ENCODE peak calls at places on chromosomes 11 and 22, in eight cellular contexts. One of them, this sample, is unnamed.

GRCh38 chr11:129973809-129974208 is 28.8 kb downstream of the PRDM10 start:
- DNase-seq in stomach: peak; percentile 27
- DNase-seq in HCT116: no peak
- DNase-seq in suprapubic skin: no peak
- DNase-seq in transverse colon: no peak
- DNase-seq in Panc1: no peak
- DNase-seq in upper lobe of left lung: peak; percentile 58
- DNase-seq in sigmoid colon: no peak
- DNase-seq in this sample: no peak

GRCh38 chr22:22078329-22078728 is 95.7 kb upstream of the TOP3B start:
- DNase-seq in Panc1: no peak
- DNase-seq in transverse colon: no peak
- DNase-seq in suprapubic skin: no peak
- DNase-seq in sigmoid colon: no peak
- DNase-seq in HCT116: no peak
- DNase-seq in upper lobe of left lung: no peak
- DNase-seq in stomach: no peak
- DNase-seq in this sample: no peak

GRCh38 chr11:12680246-12680939 is 6.2 kb downstream of the TEAD1 start:
- DNase-seq in sigmoid colon: peak; percentile 95
- DNase-seq in upper lobe of left lung: peak; percentile 87
- DNase-seq in transverse colon: peak; percentile 91
- DNase-seq in suprapubic skin: peak; percentile 94
- DNase-seq in stomach: peak; percentile 88
- DNase-seq in Panc1: no peak
- DNase-seq in HCT116: no peak
- DNase-seq in this sample: no peak

GRCh38 chr22:49308300-49308699 is 519.4 kb downstream of the BRD1 start:
- DNase-seq in transverse colon: no peak
- DNase-seq in HCT116: no peak
- DNase-seq in suprapubic skin: peak; percentile 54
- DNase-seq in stomach: peak; percentile 18
- DNase-seq in upper lobe of left lung: no peak
- DNase-seq in sigmoid colon: peak; percentile 6
- DNase-seq in Panc1: no peak
- DNase-seq in this sample: no peak

GRCh38 chr22:38866399-38867123 is 5.5 kb downstream of the CBX6 start:
- DNase-seq in suprapubic skin: no peak
- DNase-seq in HCT116: no peak
- DNase-seq in Panc1: no peak
- DNase-seq in upper lobe of left lung: peak; percentile 18
- DNase-seq in stomach: no peak
- DNase-seq in transverse colon: no peak
- DNase-seq in sigmoid colon: peak; percentile 64
- DNase-seq in this sample: no peak

GRCh38 chr11:31355131-31355530 is 14.4 kb downstream of the DCDC1 start:
- DNase-seq in sigmoid colon: no peak
- DNase-seq in upper lobe of left lung: no peak
- DNase-seq in HCT116: no peak
- DNase-seq in stomach: no peak
- DNase-seq in transverse colon: no peak
- DNase-seq in Panc1: no peak
- DNase-seq in suprapubic skin: no peak
- DNase-seq in this sample: no peak

GRCh38 chr11:46382644-46383403 is 1.4 kb downstream of the MDK start:
- DNase-seq in sigmoid colon: peak; percentile 56
- DNase-seq in stomach: no peak
- DNase-seq in Panc1: no peak
- DNase-seq in upper lobe of left lung: no peak
- DNase-seq in suprapubic skin: no peak
- DNase-seq in HCT116: no peak
- DNase-seq in transverse colon: no peak
- DNase-seq in this sample: no peak

GRCh38 chr22:32880906-32881596 is 79.5 kb downstream of the TIMP3 start:
- DNase-seq in Panc1: no peak
- DNase-seq in stomach: peak; percentile 26
- DNase-seq in HCT116: no peak
- DNase-seq in sigmoid colon: peak; percentile 80
- DNase-seq in upper lobe of left lung: no peak
- DNase-seq in suprapubic skin: no peak
- DNase-seq in transverse colon: peak; percentile 23
- DNase-seq in this sample: no peak

GRCh38 chr11:65593518-65594414 is 1.8 kb downstream of the KCNK7 start:
- DNase-seq in upper lobe of left lung: no peak
- DNase-seq in HCT116: no peak
- DNase-seq in stomach: no peak
- DNase-seq in Panc1: no peak
- DNase-seq in transverse colon: peak; percentile 49
- DNase-seq in sigmoid colon: peak; percentile 75
- DNase-seq in suprapubic skin: no peak
- DNase-seq in this sample: no peak

GRCh38 chr11:27242591-27242990 is 120.4 kb downstream of the CCDC34 start:
- DNase-seq in Panc1: no peak
- DNase-seq in stomach: no peak
- DNase-seq in sigmoid colon: no peak
- DNase-seq in HCT116: no peak
- DNase-seq in suprapubic skin: no peak
- DNase-seq in upper lobe of left lung: no peak
- DNase-seq in transverse colon: no peak
- DNase-seq in this sample: no peak

GRCh38 chr11:90840071-90840470 is 617.2 kb upstream of the CHORDC1 start:
- DNase-seq in transverse colon: no peak
- DNase-seq in upper lobe of left lung: no peak
- DNase-seq in HCT116: no peak
- DNase-seq in Panc1: no peak
- DNase-seq in sigmoid colon: no peak
- DNase-seq in suprapubic skin: no peak
- DNase-seq in stomach: no peak
- DNase-seq in this sample: no peak

GRCh38 chr22:30481711-30482110 is 9.9 kb upstream of the SEC14L3 start:
- DNase-seq in transverse colon: no peak
- DNase-seq in Panc1: no peak
- DNase-seq in sigmoid colon: no peak
- DNase-seq in upper lobe of left lung: no peak
- DNase-seq in HCT116: no peak
- DNase-seq in stomach: no peak
- DNase-seq in suprapubic skin: no peak
- DNase-seq in this sample: no peak

GRCh38 chr11:118980191-118980881 is 8.8 kb downstream of the FOXR1 start:
- DNase-seq in upper lobe of left lung: peak; percentile 31
- DNase-seq in sigmoid colon: peak; percentile 73
- DNase-seq in Panc1: no peak
- DNase-seq in transverse colon: no peak
- DNase-seq in HCT116: no peak
- DNase-seq in suprapubic skin: no peak
- DNase-seq in stomach: no peak
- DNase-seq in this sample: no peak

GRCh38 chr11:3055881-3056280 is 1.3 kb downstream of the CARS1 start:
- DNase-seq in transverse colon: peak; percentile 36
- DNase-seq in Panc1: no peak
- DNase-seq in sigmoid colon: no peak
- DNase-seq in stomach: no peak
- DNase-seq in HCT116: no peak
- DNase-seq in suprapubic skin: no peak
- DNase-seq in upper lobe of left lung: no peak
- DNase-seq in this sample: no peak

GRCh38 chr11:68750197-68750987 is 928 bp downstream of the TESMIN start:
- DNase-seq in transverse colon: peak; percentile 24
- DNase-seq in Panc1: no peak
- DNase-seq in stomach: no peak
- DNase-seq in suprapubic skin: no peak
- DNase-seq in sigmoid colon: no peak
- DNase-seq in HCT116: no peak
- DNase-seq in upper lobe of left lung: peak; percentile 30
- DNase-seq in this sample: no peak

GRCh38 chr22:29859976-29860766 is 22.1 kb upstream of the ASCC2 start:
- DNase-seq in HCT116: no peak
- DNase-seq in stomach: no peak
- DNase-seq in Panc1: no peak
- DNase-seq in transverse colon: no peak
- DNase-seq in suprapubic skin: no peak
- DNase-seq in sigmoid colon: no peak
- DNase-seq in upper lobe of left lung: no peak
- DNase-seq in this sample: no peak

GRCh38 chr22:30535182-30535581 is 11.4 kb downstream of the SEC14L6 start:
- DNase-seq in HCT116: no peak
- DNase-seq in suprapubic skin: no peak
- DNase-seq in stomach: no peak
- DNase-seq in transverse colon: no peak
- DNase-seq in upper lobe of left lung: no peak
- DNase-seq in Panc1: no peak
- DNase-seq in sigmoid colon: no peak
- DNase-seq in this sample: no peak

GRCh38 chr11:2137202-2138071 is 1.8 kb downstream of the IGF2 start:
- DNase-seq in transverse colon: peak; percentile 34
- DNase-seq in sigmoid colon: no peak
- DNase-seq in HCT116: peak; percentile 36
- DNase-seq in suprapubic skin: no peak
- DNase-seq in stomach: peak; percentile 61
- DNase-seq in Panc1: peak; percentile 39
- DNase-seq in upper lobe of left lung: peak; percentile 41
- DNase-seq in this sample: no peak

GRCh38 chr22:49632199-49633009 is 195.3 kb downstream of the BRD1 start:
- DNase-seq in upper lobe of left lung: peak; percentile 34
- DNase-seq in Panc1: no peak
- DNase-seq in stomach: peak; percentile 55
- DNase-seq in transverse colon: peak; percentile 37
- DNase-seq in sigmoid colon: peak; percentile 76
- DNase-seq in HCT116: peak; percentile 7
- DNase-seq in suprapubic skin: no peak
- DNase-seq in this sample: no peak

GRCh38 chr11:19498986-19499669 is 213.5 kb upstream of the NAV2 start:
- DNase-seq in HCT116: no peak
- DNase-seq in Panc1: no peak
- DNase-seq in sigmoid colon: no peak
- DNase-seq in suprapubic skin: no peak
- DNase-seq in upper lobe of left lung: no peak
- DNase-seq in stomach: no peak
- DNase-seq in transverse colon: no peak
- DNase-seq in this sample: no peak

GRCh38 chr11:78228467-78228866 is 39.7 kb downstream of the USP35 start:
- DNase-seq in suprapubic skin: no peak
- DNase-seq in upper lobe of left lung: no peak
- DNase-seq in stomach: no peak
- DNase-seq in transverse colon: peak; percentile 22
- DNase-seq in HCT116: peak; percentile 32
- DNase-seq in sigmoid colon: no peak
- DNase-seq in Panc1: peak; percentile 48
- DNase-seq in this sample: peak; percentile 81

GRCh38 chr11:93591247-93591898 is 48.2 kb upstream of the SMCO4 start:
- DNase-seq in stomach: no peak
- DNase-seq in suprapubic skin: no peak
- DNase-seq in transverse colon: no peak
- DNase-seq in sigmoid colon: no peak
- DNase-seq in Panc1: no peak
- DNase-seq in HCT116: peak; percentile 19
- DNase-seq in upper lobe of left lung: no peak
- DNase-seq in this sample: no peak

GRCh38 chr11:12802418-12803085 is 128.3 kb downstream of the TEAD1 start:
- DNase-seq in sigmoid colon: peak; percentile 74
- DNase-seq in stomach: peak; percentile 92
- DNase-seq in upper lobe of left lung: peak; percentile 89
- DNase-seq in suprapubic skin: no peak
- DNase-seq in transverse colon: peak; percentile 84
- DNase-seq in Panc1: no peak
- DNase-seq in HCT116: peak; percentile 97
- DNase-seq in this sample: no peak

GRCh38 chr11:57305523-57305922 is 19.2 kb downstream of the TNKS1BP1 start:
- DNase-seq in transverse colon: no peak
- DNase-seq in suprapubic skin: no peak
- DNase-seq in HCT116: no peak
- DNase-seq in Panc1: no peak
- DNase-seq in upper lobe of left lung: no peak
- DNase-seq in sigmoid colon: peak; percentile 58
- DNase-seq in stomach: no peak
- DNase-seq in this sample: no peak
- H3K27ac ChIP-seq in transverse colon: no peak overlapping the region
- H3K27ac ChIP-seq in suprapubic skin: no peak overlapping the region
- H3K27ac ChIP-seq in HCT116: no peak overlapping the region
- H3K27ac ChIP-seq in Panc1: no peak overlapping the region
- H3K27ac ChIP-seq in upper lobe of left lung: peak overlapping the region; percentile 64
- H3K27ac ChIP-seq in sigmoid colon: no peak overlapping the region
- H3K27ac ChIP-seq in stomach: peak overlapping the region; percentile 66
- H3K27ac ChIP-seq in this sample: peak overlapping the region; percentile 57

GRCh38 chr11:73808052-73808451 is 20.4 kb downstream of the MRPL48 start:
- DNase-seq in stomach: no peak
- DNase-seq in sigmoid colon: no peak
- DNase-seq in Panc1: no peak
- DNase-seq in transverse colon: no peak
- DNase-seq in suprapubic skin: no peak
- DNase-seq in HCT116: no peak
- DNase-seq in upper lobe of left lung: no peak
- DNase-seq in this sample: no peak

GRCh38 chr11:73800407-73800806 is 12.7 kb downstream of the MRPL48 start:
- DNase-seq in upper lobe of left lung: no peak
- DNase-seq in HCT116: no peak
- DNase-seq in sigmoid colon: no peak
- DNase-seq in transverse colon: no peak
- DNase-seq in Panc1: no peak
- DNase-seq in stomach: no peak
- DNase-seq in suprapubic skin: no peak
- DNase-seq in this sample: no peak

GRCh38 chr11:73801136-73801535 is 13.5 kb downstream of the MRPL48 start:
- DNase-seq in transverse colon: no peak
- DNase-seq in sigmoid colon: no peak
- DNase-seq in suprapubic skin: no peak
- DNase-seq in Panc1: no peak
- DNase-seq in HCT116: no peak
- DNase-seq in upper lobe of left lung: no peak
- DNase-seq in stomach: no peak
- DNase-seq in this sample: no peak

GRCh38 chr11:73810637-73811036 is 23.0 kb downstream of the MRPL48 start:
- DNase-seq in sigmoid colon: no peak
- DNase-seq in transverse colon: no peak
- DNase-seq in stomach: no peak
- DNase-seq in upper lobe of left lung: no peak
- DNase-seq in Panc1: no peak
- DNase-seq in suprapubic skin: no peak
- DNase-seq in HCT116: no peak
- DNase-seq in this sample: no peak

GRCh38 chr11:73804712-73805111 is 17.0 kb downstream of the MRPL48 start:
- DNase-seq in suprapubic skin: no peak
- DNase-seq in HCT116: no peak
- DNase-seq in sigmoid colon: no peak
- DNase-seq in Panc1: no peak
- DNase-seq in stomach: no peak
- DNase-seq in transverse colon: no peak
- DNase-seq in upper lobe of left lung: no peak
- DNase-seq in this sample: no peak
- TF ChIP-seq POLR2AphosphoS5 in suprapubic skin: no peak
- TF ChIP-seq POLR2AphosphoS5 in HCT116: no peak
- TF ChIP-seq POLR2AphosphoS5 in sigmoid colon: no peak
- TF ChIP-seq POLR2AphosphoS5 in Panc1: no peak
- TF ChIP-seq POLR2AphosphoS5 in stomach: no peak
- TF ChIP-seq POLR2AphosphoS5 in transverse colon: no peak
- TF ChIP-seq POLR2AphosphoS5 in upper lobe of left lung: no peak
- TF ChIP-seq POLR2AphosphoS5 in this sample: no peak

GRCh38 chr11:62854013-62854824 is 14.8 kb upstream of the WDR74 start:
- DNase-seq in stomach: no peak
- DNase-seq in upper lobe of left lung: no peak
- DNase-seq in Panc1: no peak
- DNase-seq in sigmoid colon: no peak
- DNase-seq in transverse colon: no peak
- DNase-seq in HCT116: no peak
- DNase-seq in suprapubic skin: no peak
- DNase-seq in this sample: no peak
- H3K27ac ChIP-seq in stomach: peak overlapping the region; percentile 79
- H3K27ac ChIP-seq in upper lobe of left lung: peak overlapping the region; percentile 84
- H3K27ac ChIP-seq in Panc1: peak overlapping the region; percentile 99
- H3K27ac ChIP-seq in sigmoid colon: peak overlapping the region; percentile 86
- H3K27ac ChIP-seq in transverse colon: peak overlapping the region; percentile 83
- H3K27ac ChIP-seq in HCT116: peak overlapping the region; percentile 85
- H3K27ac ChIP-seq in suprapubic skin: peak overlapping the region; percentile 85
- H3K27ac ChIP-seq in this sample: peak overlapping the region; percentile 74

GRCh38 chr11:995752-996420 is 40.6 kb downstream of the MUC6 start:
- DNase-seq in suprapubic skin: no peak
- DNase-seq in Panc1: no peak
- DNase-seq in sigmoid colon: no peak
- DNase-seq in upper lobe of left lung: no peak
- DNase-seq in stomach: no peak
- DNase-seq in HCT116: no peak
- DNase-seq in transverse colon: no peak
- DNase-seq in this sample: no peak
- TF ChIP-seq POLR2AphosphoS5 in suprapubic skin: no peak
- TF ChIP-seq POLR2AphosphoS5 in Panc1: no peak
- TF ChIP-seq POLR2AphosphoS5 in sigmoid colon: no peak
- TF ChIP-seq POLR2AphosphoS5 in upper lobe of left lung: no peak
- TF ChIP-seq POLR2AphosphoS5 in stomach: no peak
- TF ChIP-seq POLR2AphosphoS5 in HCT116: no peak
- TF ChIP-seq POLR2AphosphoS5 in transverse colon: no peak
- TF ChIP-seq POLR2AphosphoS5 in this sample: no peak